ENCODE peak calls at places on chromosomes 11 and 22, in ten cellular contexts. One of them, this sample, is unnamed.
A peak's percentile ranks its signal among the peaks of the same experiment; 100 is the strongest.

GRCh38 chr11:126265801-126266200 is 2.9 kb downstream of the SRPRA start:
- DNase-seq in A172: no peak
- DNase-seq in neural crest cell: no peak
- DNase-seq in amniotic stem cell: no peak
- DNase-seq in germinal center: no peak
- DNase-seq in NCI-H2029 treated with DMSO at 0.1 percent for 48 hours: no peak
- DNase-seq in NCI-H1092 treated with DMSO at 0.1 percent for 48 hours: no peak
- DNase-seq in aorta: no peak
- DNase-seq in stimulated activated CD4-positive, alpha-beta T cell treated with anti-CD3 and anti-CD28 coated beads, Interleukin-4, amount 100 ng/mL, for 1 hour: no peak
- DNase-seq in mesenchymal stem cell: no peak
- DNase-seq in this sample: no peak

GRCh38 chr22:19959043-19959586 is 17.5 kb upstream of the TXNRD2 start:
- DNase-seq in amniotic stem cell: no peak
- DNase-seq in neural crest cell: peak; percentile 83
- DNase-seq in A172: no peak
- DNase-seq in germinal center: no peak
- DNase-seq in NCI-H2029 treated with DMSO at 0.1 percent for 48 hours: no peak
- DNase-seq in NCI-H1092 treated with DMSO at 0.1 percent for 48 hours: no peak
- DNase-seq in mesenchymal stem cell: peak; percentile 88
- DNase-seq in aorta: peak; percentile 85
- DNase-seq in stimulated activated CD4-positive, alpha-beta T cell treated with anti-CD3 and anti-CD28 coated beads, Interleukin-4, amount 100 ng/mL, for 1 hour: no peak
- DNase-seq in this sample: no peak

GRCh38 chr11:129061466-129062194 is 119.0 kb upstream of the TP53AIP1 start:
- DNase-seq in stimulated activated CD4-positive, alpha-beta T cell treated with anti-CD3 and anti-CD28 coated beads, Interleukin-4, amount 100 ng/mL, for 1 hour: no peak
- DNase-seq in mesenchymal stem cell: peak; percentile 35
- DNase-seq in NCI-H2029 treated with DMSO at 0.1 percent for 48 hours: no peak
- DNase-seq in amniotic stem cell: peak; percentile 9
- DNase-seq in neural crest cell: no peak
- DNase-seq in A172: peak; percentile 79
- DNase-seq in germinal center: no peak
- DNase-seq in NCI-H1092 treated with DMSO at 0.1 percent for 48 hours: no peak
- DNase-seq in aorta: no peak
- DNase-seq in this sample: no peak

GRCh38 chr11:57641011-57641410 is 8.7 kb downstream of the YPEL4 start:
- DNase-seq in NCI-H2029 treated with DMSO at 0.1 percent for 48 hours: no peak
- DNase-seq in neural crest cell: peak; percentile 46
- DNase-seq in aorta: no peak
- DNase-seq in A172: no peak
- DNase-seq in stimulated activated CD4-positive, alpha-beta T cell treated with anti-CD3 and anti-CD28 coated beads, Interleukin-4, amount 100 ng/mL, for 1 hour: no peak
- DNase-seq in NCI-H1092 treated with DMSO at 0.1 percent for 48 hours: peak; percentile 21
- DNase-seq in mesenchymal stem cell: peak; percentile 67
- DNase-seq in amniotic stem cell: no peak
- DNase-seq in germinal center: no peak
- DNase-seq in this sample: peak; percentile 64

GRCh38 chr11:47899801-47900200 is 51.7 kb upstream of the NUP160 start:
- DNase-seq in germinal center: peak; percentile 81
- DNase-seq in NCI-H1092 treated with DMSO at 0.1 percent for 48 hours: no peak
- DNase-seq in NCI-H2029 treated with DMSO at 0.1 percent for 48 hours: no peak
- DNase-seq in aorta: no peak
- DNase-seq in amniotic stem cell: no peak
- DNase-seq in neural crest cell: no peak
- DNase-seq in A172: no peak
- DNase-seq in mesenchymal stem cell: no peak
- DNase-seq in stimulated activated CD4-positive, alpha-beta T cell treated with anti-CD3 and anti-CD28 coated beads, Interleukin-4, amount 100 ng/mL, for 1 hour: no peak
- DNase-seq in this sample: no peak

GRCh38 chr11:33269822-33270221 is 12.6 kb downstream of the HIPK3 start:
- DNase-seq in germinal center: no peak
- DNase-seq in amniotic stem cell: no peak
- DNase-seq in stimulated activated CD4-positive, alpha-beta T cell treated with anti-CD3 and anti-CD28 coated beads, Interleukin-4, amount 100 ng/mL, for 1 hour: no peak
- DNase-seq in mesenchymal stem cell: no peak
- DNase-seq in NCI-H1092 treated with DMSO at 0.1 percent for 48 hours: no peak
- DNase-seq in A172: no peak
- DNase-seq in NCI-H2029 treated with DMSO at 0.1 percent for 48 hours: no peak
- DNase-seq in neural crest cell: no peak
- DNase-seq in aorta: no peak
- DNase-seq in this sample: no peak

GRCh38 chr11:32032478-32032877 is 58.4 kb upstream of the RCN1 start:
- DNase-seq in mesenchymal stem cell: no peak
- DNase-seq in aorta: no peak
- DNase-seq in amniotic stem cell: no peak
- DNase-seq in NCI-H2029 treated with DMSO at 0.1 percent for 48 hours: no peak
- DNase-seq in A172: no peak
- DNase-seq in neural crest cell: no peak
- DNase-seq in NCI-H1092 treated with DMSO at 0.1 percent for 48 hours: no peak
- DNase-seq in germinal center: no peak
- DNase-seq in stimulated activated CD4-positive, alpha-beta T cell treated with anti-CD3 and anti-CD28 coated beads, Interleukin-4, amount 100 ng/mL, for 1 hour: no peak
- DNase-seq in this sample: peak; percentile 14

GRCh38 chr11:115759622-115760527 is 255.7 kb upstream of the CADM1 start:
- DNase-seq in germinal center: no peak
- DNase-seq in stimulated activated CD4-positive, alpha-beta T cell treated with anti-CD3 and anti-CD28 coated beads, Interleukin-4, amount 100 ng/mL, for 1 hour: no peak
- DNase-seq in amniotic stem cell: no peak
- DNase-seq in mesenchymal stem cell: peak; percentile 11
- DNase-seq in A172: no peak
- DNase-seq in neural crest cell: peak; percentile 34
- DNase-seq in aorta: peak; percentile 56
- DNase-seq in NCI-H1092 treated with DMSO at 0.1 percent for 48 hours: peak; percentile 63
- DNase-seq in NCI-H2029 treated with DMSO at 0.1 percent for 48 hours: no peak
- DNase-seq in this sample: no peak

GRCh38 chr11:70577948-70578347 is 179.6 kb downstream of the CTTN start:
- DNase-seq in neural crest cell: no peak
- DNase-seq in aorta: no peak
- DNase-seq in mesenchymal stem cell: no peak
- DNase-seq in NCI-H2029 treated with DMSO at 0.1 percent for 48 hours: no peak
- DNase-seq in germinal center: no peak
- DNase-seq in stimulated activated CD4-positive, alpha-beta T cell treated with anti-CD3 and anti-CD28 coated beads, Interleukin-4, amount 100 ng/mL, for 1 hour: no peak
- DNase-seq in amniotic stem cell: no peak
- DNase-seq in NCI-H1092 treated with DMSO at 0.1 percent for 48 hours: no peak
- DNase-seq in A172: no peak
- DNase-seq in this sample: no peak

GRCh38 chr11:128341767-128342318 is 245.5 kb downstream of the ETS1 start:
- DNase-seq in neural crest cell: no peak
- DNase-seq in NCI-H2029 treated with DMSO at 0.1 percent for 48 hours: no peak
- DNase-seq in amniotic stem cell: no peak
- DNase-seq in A172: no peak
- DNase-seq in germinal center: no peak
- DNase-seq in NCI-H1092 treated with DMSO at 0.1 percent for 48 hours: no peak
- DNase-seq in aorta: no peak
- DNase-seq in stimulated activated CD4-positive, alpha-beta T cell treated with anti-CD3 and anti-CD28 coated beads, Interleukin-4, amount 100 ng/mL, for 1 hour: no peak
- DNase-seq in mesenchymal stem cell: no peak
- DNase-seq in this sample: no peak

GRCh38 chr11:131423715-131424114 is 53.3 kb downstream of the NTM start:
- DNase-seq in neural crest cell: no peak
- DNase-seq in NCI-H1092 treated with DMSO at 0.1 percent for 48 hours: no peak
- DNase-seq in A172: peak; percentile 62
- DNase-seq in aorta: no peak
- DNase-seq in germinal center: no peak
- DNase-seq in stimulated activated CD4-positive, alpha-beta T cell treated with anti-CD3 and anti-CD28 coated beads, Interleukin-4, amount 100 ng/mL, for 1 hour: no peak
- DNase-seq in NCI-H2029 treated with DMSO at 0.1 percent for 48 hours: no peak
- DNase-seq in mesenchymal stem cell: peak; percentile 29
- DNase-seq in amniotic stem cell: no peak
- DNase-seq in this sample: no peak

GRCh38 chr11:848988-849824 is 6.6 kb downstream of the TSPAN4 start:
- DNase-seq in NCI-H1092 treated with DMSO at 0.1 percent for 48 hours: peak; percentile 38
- DNase-seq in germinal center: peak; percentile 54
- DNase-seq in NCI-H2029 treated with DMSO at 0.1 percent for 48 hours: no peak
- DNase-seq in neural crest cell: peak; percentile 71
- DNase-seq in aorta: no peak
- DNase-seq in mesenchymal stem cell: peak; percentile 25
- DNase-seq in amniotic stem cell: no peak
- DNase-seq in stimulated activated CD4-positive, alpha-beta T cell treated with anti-CD3 and anti-CD28 coated beads, Interleukin-4, amount 100 ng/mL, for 1 hour: peak; percentile 58
- DNase-seq in A172: no peak
- DNase-seq in this sample: no peak

GRCh38 chr11:130201026-130201425 is 41.4 kb downstream of the ST14 start:
- DNase-seq in aorta: no peak
- DNase-seq in NCI-H1092 treated with DMSO at 0.1 percent for 48 hours: no peak
- DNase-seq in mesenchymal stem cell: no peak
- DNase-seq in NCI-H2029 treated with DMSO at 0.1 percent for 48 hours: no peak
- DNase-seq in neural crest cell: no peak
- DNase-seq in A172: no peak
- DNase-seq in germinal center: no peak
- DNase-seq in stimulated activated CD4-positive, alpha-beta T cell treated with anti-CD3 and anti-CD28 coated beads, Interleukin-4, amount 100 ng/mL, for 1 hour: no peak
- DNase-seq in amniotic stem cell: no peak
- DNase-seq in this sample: no peak

GRCh38 chr11:6452219-6452618 is 11.4 kb upstream of the HPX start:
- DNase-seq in NCI-H2029 treated with DMSO at 0.1 percent for 48 hours: no peak
- DNase-seq in amniotic stem cell: no peak
- DNase-seq in germinal center: no peak
- DNase-seq in mesenchymal stem cell: no peak
- DNase-seq in stimulated activated CD4-positive, alpha-beta T cell treated with anti-CD3 and anti-CD28 coated beads, Interleukin-4, amount 100 ng/mL, for 1 hour: no peak
- DNase-seq in aorta: peak; percentile 62
- DNase-seq in neural crest cell: no peak
- DNase-seq in NCI-H1092 treated with DMSO at 0.1 percent for 48 hours: no peak
- DNase-seq in A172: no peak
- DNase-seq in this sample: no peak

GRCh38 chr11:80084614-80085013 is 643.8 kb upstream of the TENM4 start:
- DNase-seq in germinal center: no peak
- DNase-seq in aorta: no peak
- DNase-seq in NCI-H2029 treated with DMSO at 0.1 percent for 48 hours: no peak
- DNase-seq in stimulated activated CD4-positive, alpha-beta T cell treated with anti-CD3 and anti-CD28 coated beads, Interleukin-4, amount 100 ng/mL, for 1 hour: no peak
- DNase-seq in mesenchymal stem cell: no peak
- DNase-seq in NCI-H1092 treated with DMSO at 0.1 percent for 48 hours: no peak
- DNase-seq in amniotic stem cell: no peak
- DNase-seq in A172: no peak
- DNase-seq in neural crest cell: no peak
- DNase-seq in this sample: no peak

GRCh38 chr11:2096919-2097301 is 42.3 kb downstream of the IGF2 start:
- DNase-seq in NCI-H1092 treated with DMSO at 0.1 percent for 48 hours: no peak
- DNase-seq in mesenchymal stem cell: no peak
- DNase-seq in aorta: no peak
- DNase-seq in neural crest cell: no peak
- DNase-seq in A172: no peak
- DNase-seq in NCI-H2029 treated with DMSO at 0.1 percent for 48 hours: no peak
- DNase-seq in amniotic stem cell: no peak
- DNase-seq in germinal center: no peak
- DNase-seq in stimulated activated CD4-positive, alpha-beta T cell treated with anti-CD3 and anti-CD28 coated beads, Interleukin-4, amount 100 ng/mL, for 1 hour: no peak
- DNase-seq in this sample: no peak

GRCh38 chr11:57438345-57439280 is 11.7 kb upstream of the SLC43A3 start:
- DNase-seq in stimulated activated CD4-positive, alpha-beta T cell treated with anti-CD3 and anti-CD28 coated beads, Interleukin-4, amount 100 ng/mL, for 1 hour: no peak
- DNase-seq in germinal center: no peak
- DNase-seq in aorta: no peak
- DNase-seq in NCI-H2029 treated with DMSO at 0.1 percent for 48 hours: no peak
- DNase-seq in neural crest cell: no peak
- DNase-seq in A172: no peak
- DNase-seq in amniotic stem cell: no peak
- DNase-seq in mesenchymal stem cell: no peak
- DNase-seq in NCI-H1092 treated with DMSO at 0.1 percent for 48 hours: no peak
- DNase-seq in this sample: no peak

GRCh38 chr11:83649468-83649915 is 363.3 kb upstream of the CCDC90B start:
- DNase-seq in NCI-H2029 treated with DMSO at 0.1 percent for 48 hours: no peak
- DNase-seq in mesenchymal stem cell: no peak
- DNase-seq in amniotic stem cell: no peak
- DNase-seq in aorta: no peak
- DNase-seq in NCI-H1092 treated with DMSO at 0.1 percent for 48 hours: no peak
- DNase-seq in neural crest cell: no peak
- DNase-seq in A172: no peak
- DNase-seq in germinal center: no peak
- DNase-seq in stimulated activated CD4-positive, alpha-beta T cell treated with anti-CD3 and anti-CD28 coated beads, Interleukin-4, amount 100 ng/mL, for 1 hour: no peak
- DNase-seq in this sample: no peak

GRCh38 chr11:111135101-111135500 is 110.4 kb upstream of the POU2AF2 start:
- DNase-seq in aorta: no peak
- DNase-seq in stimulated activated CD4-positive, alpha-beta T cell treated with anti-CD3 and anti-CD28 coated beads, Interleukin-4, amount 100 ng/mL, for 1 hour: no peak
- DNase-seq in amniotic stem cell: no peak
- DNase-seq in NCI-H2029 treated with DMSO at 0.1 percent for 48 hours: no peak
- DNase-seq in A172: no peak
- DNase-seq in mesenchymal stem cell: no peak
- DNase-seq in germinal center: no peak
- DNase-seq in NCI-H1092 treated with DMSO at 0.1 percent for 48 hours: no peak
- DNase-seq in neural crest cell: no peak
- DNase-seq in this sample: no peak

GRCh38 chr22:48277868-48278581 is 1515.6 kb downstream of the TBC1D22A start:
- DNase-seq in neural crest cell: no peak
- DNase-seq in NCI-H1092 treated with DMSO at 0.1 percent for 48 hours: no peak
- DNase-seq in A172: no peak
- DNase-seq in mesenchymal stem cell: no peak
- DNase-seq in aorta: no peak
- DNase-seq in amniotic stem cell: no peak
- DNase-seq in germinal center: no peak
- DNase-seq in NCI-H2029 treated with DMSO at 0.1 percent for 48 hours: no peak
- DNase-seq in stimulated activated CD4-positive, alpha-beta T cell treated with anti-CD3 and anti-CD28 coated beads, Interleukin-4, amount 100 ng/mL, for 1 hour: no peak
- DNase-seq in this sample: no peak

GRCh38 chr11:56950510-56950909 is 38.2 kb upstream of the OR5AK2 start:
- DNase-seq in neural crest cell: no peak
- DNase-seq in amniotic stem cell: no peak
- DNase-seq in NCI-H2029 treated with DMSO at 0.1 percent for 48 hours: no peak
- DNase-seq in NCI-H1092 treated with DMSO at 0.1 percent for 48 hours: no peak
- DNase-seq in germinal center: no peak
- DNase-seq in mesenchymal stem cell: no peak
- DNase-seq in aorta: no peak
- DNase-seq in stimulated activated CD4-positive, alpha-beta T cell treated with anti-CD3 and anti-CD28 coated beads, Interleukin-4, amount 100 ng/mL, for 1 hour: no peak
- DNase-seq in A172: peak; percentile 8
- DNase-seq in this sample: peak; percentile 36

GRCh38 chr11:64659417-64660144 is 63.4 kb downstream of the NRXN2 start:
- DNase-seq in amniotic stem cell: peak; percentile 72
- DNase-seq in NCI-H1092 treated with DMSO at 0.1 percent for 48 hours: no peak
- DNase-seq in neural crest cell: no peak
- DNase-seq in mesenchymal stem cell: peak; percentile 89
- DNase-seq in germinal center: no peak
- DNase-seq in aorta: peak; percentile 45
- DNase-seq in NCI-H2029 treated with DMSO at 0.1 percent for 48 hours: no peak
- DNase-seq in A172: peak; percentile 89
- DNase-seq in stimulated activated CD4-positive, alpha-beta T cell treated with anti-CD3 and anti-CD28 coated beads, Interleukin-4, amount 100 ng/mL, for 1 hour: no peak
- DNase-seq in this sample: peak; percentile 25

GRCh38 chr11:29018631-29019030 is 910.4 kb downstream of the METTL15 start:
- DNase-seq in NCI-H1092 treated with DMSO at 0.1 percent for 48 hours: no peak
- DNase-seq in mesenchymal stem cell: peak; percentile 76
- DNase-seq in amniotic stem cell: peak; percentile 60
- DNase-seq in germinal center: no peak
- DNase-seq in aorta: no peak
- DNase-seq in neural crest cell: no peak
- DNase-seq in stimulated activated CD4-positive, alpha-beta T cell treated with anti-CD3 and anti-CD28 coated beads, Interleukin-4, amount 100 ng/mL, for 1 hour: no peak
- DNase-seq in NCI-H2029 treated with DMSO at 0.1 percent for 48 hours: no peak
- DNase-seq in A172: peak; percentile 67
- DNase-seq in this sample: no peak

GRCh38 chr11:2139691-2140337 is 625 bp upstream of the IGF2 start:
- DNase-seq in A172: no peak
- DNase-seq in NCI-H1092 treated with DMSO at 0.1 percent for 48 hours: no peak
- DNase-seq in aorta: no peak
- DNase-seq in mesenchymal stem cell: peak; percentile 8
- DNase-seq in germinal center: no peak
- DNase-seq in stimulated activated CD4-positive, alpha-beta T cell treated with anti-CD3 and anti-CD28 coated beads, Interleukin-4, amount 100 ng/mL, for 1 hour: no peak
- DNase-seq in amniotic stem cell: no peak
- DNase-seq in neural crest cell: no peak
- DNase-seq in NCI-H2029 treated with DMSO at 0.1 percent for 48 hours: no peak
- DNase-seq in this sample: no peak

This sample was measured in OCI-M1.